ENCODE peak calls at places on chromosome 21, in five cellular contexts. Q is astrocyte, C is IMR-90, A is coronary artery, B is esophagus muscularis mucosa. E is an unnamed sample.

GRCh38 chr21:17789660-17790059 is 29.5 kb downstream of the C21orf91 start:
- DNase-seq in Q (no peak), C (no peak), A (no peak), B (no peak), E (no peak)

GRCh38 chr21:14757533-14758327 is 211.6 kb upstream of the SAMSN1 start:
- DNase-seq in Q (no peak), C (no peak), A (no peak), B (no peak), E (no peak)

GRCh38 chr21:25925064-25925463 is 190.3 kb downstream of the GABPA start:
- DNase-seq in Q (no peak), C (no peak), A (no peak), B (no peak), E (no peak)

GRCh38 chr21:37060296-37060695 is 12.6 kb downstream of the PIGP start:
- DNase-seq in Q (peak; percentile 94), C (peak; percentile 98), A (no peak), B (no peak), E (no peak)

GRCh38 chr21:42047821-42048613 is 23.1 kb upstream of the UMODL1 start:
- DNase-seq in Q (peak; percentile 100), C (peak; percentile 99), A (peak; percentile 89), B (no peak), E (no peak)

GRCh38 chr21:36735201-36735515 is 36.2 kb downstream of the SIM2 start:
- DNase-seq in Q (no peak), C (no peak), A (no peak), B (no peak), E (no peak)

GRCh38 chr21:42350899-42351543 is at the start of gene TFF2:
- DNase-seq in Q (no peak), C (no peak), A (peak; percentile 54), B (no peak), E (peak; percentile 66)

GRCh38 chr21:46129846-46130651 is 25.3 kb downstream of the FTCD start:
- DNase-seq in Q (no peak), C (no peak), A (no peak), B (no peak), E (no peak)

GRCh38 chr21:41712201-41712600 is 54.7 kb downstream of the RIPK4 start:
- DNase-seq in Q (no peak), C (no peak), A (no peak), B (no peak), E (no peak)

GRCh38 chr21:17753736-17754135 is 65.4 kb downstream of the C21orf91 start:
- DNase-seq in Q (no peak), C (no peak), A (no peak), B (no peak), E (no peak)

GRCh38 chr21:28317177-28317950 is 675.3 kb downstream of the LTN1 start:
- DNase-seq in Q (no peak), C (no peak), A (no peak), B (no peak), E (no peak)

GRCh38 chr21:14453964-14454641 is 71.2 kb upstream of the HSPA13 start:
- DNase-seq in Q (no peak), C (no peak), A (no peak), B (no peak), E (no peak)

GRCh38 chr21:34761758-34762330 is 93.0 kb downstream of the CLIC6 start:
- DNase-seq in Q (peak; percentile 41), C (no peak), A (no peak), B (no peak), E (no peak)

GRCh38 chr21:43203523-43204080 is 34.8 kb downstream of the CRYAA start:
- DNase-seq in Q (no peak), C (no peak), A (peak; percentile 26), B (no peak), E (peak; percentile 50)

GRCh38 chr21:35145626-35146236 is 96.6 kb upstream of the RUNX1 start:
- DNase-seq in Q (no peak), C (no peak), A (no peak), B (peak; percentile 24), E (no peak)

GRCh38 chr21:46173573-46173972 is 10.7 kb downstream of the SPATC1L start:
- DNase-seq in Q (no peak), C (no peak), A (peak; percentile 66), B (no peak), E (no peak)

GRCh38 chr21:41366522-41367151 is 4.8 kb downstream of the MX2 start:
- DNase-seq in Q (peak; percentile 78), C (peak; percentile 73), A (peak; percentile 70), B (no peak), E (peak; percentile 31)

GRCh38 chr21:41755934-41756773 is 10.7 kb downstream of the RIPK4 start:
- DNase-seq in Q (no peak), C (no peak), A (no peak), B (no peak), E (no peak)

GRCh38 chr21:35801388-35801787 is 258.9 kb downstream of the SETD4 start:
- DNase-seq in Q (no peak), C (no peak), A (no peak), B (no peak), E (no peak)

GRCh38 chr21:44794031-44794374 is 7.6 kb downstream of the UBE2G2 start:
- DNase-seq in Q (no peak), C (no peak), A (no peak), B (no peak), E (no peak)

GRCh38 chr21:36422279-36423098 is 37.3 kb downstream of the CHAF1B start:
- DNase-seq in Q (peak; percentile 42), C (peak; percentile 71), A (no peak), B (no peak), E (no peak)

GRCh38 chr21:39183272-39184049 is at the start of gene PSMG1:
- DNase-seq in Q (peak; percentile 82), C (peak; percentile 90), A (peak; percentile 95), B (peak; percentile 97), E (peak; percentile 97)
- TF ChIP-seq CTCF in Q (no peak), C (no peak), A (no peak), B (no peak), E (no peak)

GRCh38 chr21:23131177-23131576 is 2133.0 kb downstream of the NCAM2 start:
- DNase-seq in Q (no peak), C (no peak), A (no peak), B (no peak), E (no peak)
- TF ChIP-seq CTCF in Q (no peak), C (no peak), A (no peak), B (no peak), E (peak; percentile 31)

GRCh38 chr21:15768045-15768601 is 38.3 kb downstream of the USP25 start:
- DNase-seq in Q (no peak), C (no peak), A (no peak), B (no peak), E (no peak)
- TF ChIP-seq CTCF in Q (no peak), C (no peak), A (no peak), B (no peak), E (no peak)

GRCh38 chr21:16594191-16594590 is 864.4 kb downstream of the USP25 start:
- DNase-seq in Q (no peak), C (peak; percentile 14), A (no peak), B (no peak), E (no peak)

GRCh38 chr21:16592399-16592798 is 862.6 kb downstream of the USP25 start:
- DNase-seq in Q (no peak), C (no peak), A (no peak), B (no peak), E (no peak)

DNA sequence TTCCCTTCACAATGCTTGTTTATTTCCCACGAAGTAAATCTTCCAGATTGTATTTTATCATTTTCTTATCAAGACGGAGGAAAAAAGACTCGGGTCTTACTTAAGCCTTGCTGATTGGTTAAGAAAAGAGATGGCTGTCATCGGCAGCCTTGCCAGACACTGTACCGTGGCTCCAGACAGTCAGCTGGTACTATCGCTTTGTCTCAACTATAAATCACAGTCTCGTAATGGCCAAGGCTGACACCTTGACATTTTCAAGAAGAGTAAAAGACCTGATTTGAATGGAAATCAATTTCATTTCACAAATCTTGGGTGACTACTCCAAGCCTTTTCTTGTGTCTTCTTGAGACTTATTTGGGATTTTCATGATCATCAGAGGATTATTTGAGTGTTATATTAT is 868.0 kb downstream of the USP25 start:
- DNase-seq in Q (no peak), C (no peak), A (no peak), B (no peak), E (no peak)
- TF ChIP-seq CTCF in Q (no peak), C (no peak), A (no peak), B (no peak), E (no peak)

DNA sequence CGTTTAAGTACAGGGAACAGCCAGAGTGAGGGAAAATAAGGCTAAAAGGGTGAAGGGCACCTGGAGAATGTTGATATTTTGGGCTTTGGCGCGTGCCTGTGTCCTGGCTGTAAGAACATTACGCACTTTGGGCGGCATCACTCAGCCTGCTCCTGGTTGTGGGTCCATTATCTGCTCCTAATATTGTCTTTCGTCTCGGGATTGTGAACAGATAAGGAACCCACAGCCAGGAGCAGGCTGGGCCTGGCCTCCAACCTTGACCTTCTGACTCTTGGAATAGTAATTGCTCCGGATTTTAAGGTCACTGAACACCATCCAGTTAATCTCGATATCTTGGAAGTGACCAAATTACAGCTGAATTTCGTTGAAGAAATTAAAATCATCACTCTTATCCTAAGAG is 61.9 kb downstream of the TCP10L start:
- DNase-seq in Q (no peak), C (no peak), A (no peak), B (no peak), E (no peak)
- TF ChIP-seq CTCF in Q (no peak), C (no peak), A (no peak), B (no peak), E (no peak)

GRCh38 chr21:32214654-32215305 is 64.1 kb downstream of the MIS18A start:
- DNase-seq in Q (no peak), C (no peak), A (no peak), B (no peak), E (peak; percentile 50)

GRCh38 chr21:32216293-32216692 is 62.6 kb downstream of the MIS18A start:
- DNase-seq in Q (no peak), C (no peak), A (no peak), B (no peak), E (no peak)

GRCh38 chr21:32212116-32212515 is 66.7 kb downstream of the MIS18A start:
- DNase-seq in Q (no peak), C (no peak), A (no peak), B (no peak), E (peak; percentile 15)

GRCh38 chr21:32209580-32209979 is 69.3 kb downstream of the MIS18A start:
- DNase-seq in Q (no peak), C (no peak), A (no peak), B (no peak), E (peak; percentile 15)

GRCh38 chr21:32215306-32215685 is 63.6 kb downstream of the MIS18A start:
- DNase-seq in Q (no peak), C (no peak), A (no peak), B (no peak), E (peak; percentile 47)
- TF ChIP-seq CTCF in Q (no peak), C (no peak), A (no peak), B (no peak), E (no peak)

GRCh38 chr21:39175665-39176064 is 7.6 kb downstream of the PSMG1 start:
- DNase-seq in Q (no peak), C (no peak), A (no peak), B (no peak), E (no peak)

GRCh38 chr21:39173999-39174398 is 9.3 kb downstream of the PSMG1 start:
- DNase-seq in Q (no peak), C (no peak), A (no peak), B (no peak), E (no peak)

GRCh38 chr21:39176312-39176711 is 6.9 kb downstream of the PSMG1 start:
- DNase-seq in Q (no peak), C (peak; percentile 48), A (no peak), B (no peak), E (no peak)

GRCh38 chr21:39169906-39170305 is 13.3 kb downstream of the PSMG1 start:
- DNase-seq in Q (no peak), C (no peak), A (no peak), B (no peak), E (no peak)

GRCh38 chr21:39175154-39175553 is 8.1 kb downstream of the PSMG1 start:
- DNase-seq in Q (no peak), C (peak; percentile 40), A (no peak), B (no peak), E (no peak)
- TF ChIP-seq CTCF in Q (peak; percentile 43), C (peak; percentile 59), A (peak; percentile 44), B (no peak), E (peak; percentile 81)